ENCODE peak calls at places on chromosomes 2 and 18, in eight cellular contexts. R, W, N, X, V, L, U and G are unnamed samples.

GRCh38 chr2:74844752-74845151 is 10.8 kb downstream of the HK2 start:
- DNase-seq in R (no peak), W (no peak), N (no peak), X (no peak), V (no peak), L (no peak), U (no peak), G (no peak)

GRCh38 chr2:7209776-7210555 is 292.8 kb downstream of the RNF144A start:
- DNase-seq in R (no peak), W (peak), N (no peak), X (peak), V (no peak), L (no peak), U (no peak), G (no peak)

GRCh38 chr2:123768233-123768632 is 256.9 kb upstream of the CNTNAP5 start:
- DNase-seq in R (no peak), W (no peak), N (no peak), X (no peak), V (no peak), L (no peak), U (no peak), G (no peak)

GRCh38 chr2:61978522-61978921 is 73.0 kb downstream of the COMMD1 start:
- DNase-seq in R (no peak), W (peak), N (peak), X (no peak), V (no peak), L (no peak), U (no peak), G (no peak)

GRCh38 chr2:191250400-191250799 is 5.2 kb downstream of the MYO1B start:
- DNase-seq in R (no peak), W (no peak), N (no peak), X (peak), V (no peak), L (no peak), U (peak), G (no peak)

GRCh38 chr2:230346921-230347533 is 20.0 kb downstream of the SP140L start:
- DNase-seq in R (no peak), W (no peak), N (no peak), X (peak), V (no peak), L (no peak), U (no peak), G (no peak)

GRCh38 chr2:223563462-223563861 is 38.7 kb downstream of the SCG2 start:
- DNase-seq in R (no peak), W (peak), N (no peak), X (peak), V (no peak), L (no peak), U (peak), G (peak)

GRCh38 chr2:133266926-133267590 is 301.2 kb downstream of the NCKAP5 start:
- DNase-seq in R (no peak), W (peak), N (peak), X (no peak), V (no peak), L (peak), U (peak), G (peak)

GRCh38 chr2:217835931-217836881 is 166.6 kb downstream of the TNS1 start:
- DNase-seq in R (no peak), W (no peak), N (peak), X (peak), V (peak), L (no peak), U (no peak), G (peak)

GRCh38 chr2:85917887-85918795 is 29.4 kb upstream of the ST3GAL5 start:
- DNase-seq in R (no peak), W (no peak), N (no peak), X (no peak), V (no peak), L (no peak), U (no peak), G (no peak)

GRCh38 chr2:234193977-234194563 is 143.6 kb downstream of the SPP2 start:
- DNase-seq in R (no peak), W (no peak), N (no peak), X (no peak), V (no peak), L (no peak), U (no peak), G (no peak)

GRCh38 chr2:8803658-8804379 is 33.6 kb downstream of the KIDINS220 start:
- DNase-seq in R (no peak), W (peak), N (peak), X (peak), V (no peak), L (no peak), U (peak), G (peak)

GRCh38 chr2:222305510-222306392 is 7.0 kb upstream of the PAX3 start:
- DNase-seq in R (no peak), W (no peak), N (no peak), X (no peak), V (peak), L (peak), U (peak), G (peak)

GRCh38 chr2:8159211-8159965 is 522.5 kb upstream of the ID2 start:
- DNase-seq in R (no peak), W (no peak), N (no peak), X (no peak), V (no peak), L (no peak), U (no peak), G (no peak)

GRCh38 chr2:121625953-121626352 is 23.3 kb downstream of the CLASP1 start:
- DNase-seq in R (no peak), W (no peak), N (no peak), X (no peak), V (no peak), L (no peak), U (no peak), G (no peak)

GRCh38 chr2:223096571-223096970 is 44.6 kb downstream of the KCNE4 start:
- DNase-seq in R (no peak), W (no peak), N (no peak), X (peak), V (no peak), L (no peak), U (no peak), G (no peak)

GRCh38 chr18:8800445-8800844 is 95.1 kb downstream of the MTCL1 start:
- DNase-seq in R (no peak), W (no peak), N (no peak), X (peak), V (no peak), L (no peak), U (no peak), G (peak)